ENCODE peak calls at places on chromosomes 3 and 15, in nine cellular contexts. One of them, this sample, is unnamed. For H3K4me1 and H3K9me3, the result is how much of the 10 kb centered on the place peaks cover.

GRCh38 chr15:68389041-68389930 is 42.7 kb downstream of the ITGA11 start:
- DNase-seq in ovary: peak
- DNase-seq in body of pancreas: no peak
- DNase-seq in neural progenitor cell: no peak
- DNase-seq in heart left ventricle: no peak
- DNase-seq in vagina: no peak
- DNase-seq in CD8-positive, alpha-beta memory T cell: no peak
- DNase-seq in psoas muscle: no peak
- DNase-seq in right cardiac atrium: peak
- DNase-seq in this sample: no peak

GRCh38 chr3:35708394-35708793 is 69.1 kb downstream of the ARPP21 start:
- DNase-seq in psoas muscle: no peak
- DNase-seq in ovary: no peak
- DNase-seq in body of pancreas: no peak
- DNase-seq in neural progenitor cell: no peak
- DNase-seq in heart left ventricle: no peak
- DNase-seq in CD8-positive, alpha-beta memory T cell: no peak
- DNase-seq in vagina: no peak
- DNase-seq in right cardiac atrium: no peak
- DNase-seq in this sample: no peak

GRCh38 chr3:111910806-111911205 is 51.7 kb downstream of the PHLDB2 start:
- DNase-seq in neural progenitor cell: no peak
- DNase-seq in vagina: no peak
- DNase-seq in ovary: no peak
- DNase-seq in CD8-positive, alpha-beta memory T cell: no peak
- DNase-seq in psoas muscle: no peak
- DNase-seq in heart left ventricle: no peak
- DNase-seq in right cardiac atrium: no peak
- DNase-seq in body of pancreas: no peak
- DNase-seq in this sample: no peak

GRCh38 chr15:72968531-72968922 is 83.7 kb upstream of the NEO1 start:
- DNase-seq in ovary: no peak
- DNase-seq in right cardiac atrium: peak
- DNase-seq in psoas muscle: no peak
- DNase-seq in neural progenitor cell: no peak
- DNase-seq in body of pancreas: peak
- DNase-seq in vagina: no peak
- DNase-seq in CD8-positive, alpha-beta memory T cell: no peak
- DNase-seq in heart left ventricle: no peak
- DNase-seq in this sample: no peak

GRCh38 chr3:156304406-156304805 is 184.0 kb downstream of the KCNAB1 start:
- DNase-seq in neural progenitor cell: no peak
- DNase-seq in heart left ventricle: no peak
- DNase-seq in psoas muscle: no peak
- DNase-seq in right cardiac atrium: no peak
- DNase-seq in vagina: no peak
- DNase-seq in body of pancreas: no peak
- DNase-seq in CD8-positive, alpha-beta memory T cell: no peak
- DNase-seq in ovary: no peak
- DNase-seq in this sample: no peak

GRCh38 chr15:68300115-68300940 is 22.8 kb downstream of the FEM1B start:
- DNase-seq in heart left ventricle: no peak
- DNase-seq in body of pancreas: no peak
- DNase-seq in vagina: peak
- DNase-seq in right cardiac atrium: no peak
- DNase-seq in psoas muscle: no peak
- DNase-seq in neural progenitor cell: no peak
- DNase-seq in CD8-positive, alpha-beta memory T cell: no peak
- DNase-seq in ovary: no peak
- DNase-seq in this sample: no peak

GRCh38 chr3:57998366-57999283 is 9.6 kb upstream of the FLNB start:
- DNase-seq in vagina: no peak
- DNase-seq in ovary: no peak
- DNase-seq in right cardiac atrium: no peak
- DNase-seq in neural progenitor cell: no peak
- DNase-seq in heart left ventricle: no peak
- DNase-seq in body of pancreas: peak
- DNase-seq in CD8-positive, alpha-beta memory T cell: no peak
- DNase-seq in psoas muscle: no peak
- DNase-seq in this sample: no peak

GRCh38 chr3:138030881-138031280 is 20.9 kb downstream of the CLDN18 start:
- DNase-seq in right cardiac atrium: no peak
- DNase-seq in body of pancreas: no peak
- DNase-seq in psoas muscle: no peak
- DNase-seq in vagina: no peak
- DNase-seq in CD8-positive, alpha-beta memory T cell: no peak
- DNase-seq in neural progenitor cell: no peak
- DNase-seq in heart left ventricle: no peak
- DNase-seq in ovary: no peak
- DNase-seq in this sample: no peak

GRCh38 chr3:119062892-119063291 is 28.2 kb upstream of the IGSF11 start:
- DNase-seq in vagina: no peak
- DNase-seq in psoas muscle: no peak
- DNase-seq in neural progenitor cell: no peak
- DNase-seq in heart left ventricle: no peak
- DNase-seq in right cardiac atrium: no peak
- DNase-seq in CD8-positive, alpha-beta memory T cell: no peak
- DNase-seq in body of pancreas: no peak
- DNase-seq in ovary: no peak
- DNase-seq in this sample: no peak

GRCh38 chr3:41131224-41131623 is 68.1 kb upstream of the CTNNB1 start:
- DNase-seq in heart left ventricle: no peak
- DNase-seq in psoas muscle: no peak
- DNase-seq in right cardiac atrium: no peak
- DNase-seq in vagina: no peak
- DNase-seq in ovary: no peak
- DNase-seq in CD8-positive, alpha-beta memory T cell: no peak
- DNase-seq in neural progenitor cell: no peak
- DNase-seq in body of pancreas: no peak
- DNase-seq in this sample: no peak

DNA sequence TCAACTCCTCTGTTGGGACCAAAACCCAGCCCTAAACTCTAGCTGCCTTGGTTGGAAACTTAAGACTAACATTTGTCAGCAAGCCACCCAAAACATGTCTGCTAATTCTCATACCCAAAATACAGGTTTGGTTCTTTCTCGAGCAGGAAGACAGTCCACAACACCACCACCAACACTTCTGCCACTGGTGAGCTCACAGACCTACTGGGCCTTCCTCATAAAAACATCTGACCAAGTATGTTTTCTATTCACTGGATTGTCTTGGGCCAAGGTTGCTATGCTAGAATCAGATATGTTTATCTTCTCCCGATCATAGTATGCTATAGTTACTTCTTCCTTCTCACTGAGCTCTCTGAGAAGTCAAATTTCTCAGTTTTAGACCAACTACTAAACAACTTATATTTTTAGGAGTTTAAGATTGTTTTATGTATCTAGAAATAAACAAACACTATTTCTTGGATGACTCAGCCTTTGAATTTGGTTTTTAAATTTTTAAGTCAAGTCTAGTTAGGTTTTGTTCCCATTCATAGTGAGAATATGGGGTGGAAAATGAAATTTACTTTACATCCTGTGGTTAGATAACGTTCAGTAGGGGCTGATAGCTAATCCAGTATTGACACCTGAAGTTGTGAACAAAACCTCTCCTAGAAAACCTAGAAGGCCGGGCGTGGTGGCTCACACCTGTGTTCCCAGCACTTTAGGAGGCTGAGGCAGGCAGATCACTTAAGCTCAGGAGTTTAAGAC is 360.5 kb downstream of the RSL24D1 start:
- DNase-seq in CD8-positive, alpha-beta memory T cell: no peak
- DNase-seq in vagina: no peak
- DNase-seq in ovary: no peak
- DNase-seq in right cardiac atrium: no peak
- DNase-seq in psoas muscle: no peak
- DNase-seq in body of pancreas: no peak
- DNase-seq in neural progenitor cell: no peak
- DNase-seq in heart left ventricle: no peak
- DNase-seq in this sample: no peak
- H3K4me3 ChIP-seq in CD8-positive, alpha-beta memory T cell: no peak
- H3K4me3 ChIP-seq in vagina: no peak
- H3K4me3 ChIP-seq in ovary: no peak
- H3K4me3 ChIP-seq in right cardiac atrium: no peak
- H3K4me3 ChIP-seq in psoas muscle: no peak
- H3K4me3 ChIP-seq in body of pancreas: no peak
- H3K4me3 ChIP-seq in neural progenitor cell: no peak
- H3K4me3 ChIP-seq in heart left ventricle: no peak
- H3K4me3 ChIP-seq in this sample: no peak

GRCh38 chr3:30542897-30543296 is 63.5 kb upstream of the TGFBR2 start:
- DNase-seq in psoas muscle: no peak
- DNase-seq in CD8-positive, alpha-beta memory T cell: no peak
- DNase-seq in ovary: no peak
- DNase-seq in right cardiac atrium: no peak
- DNase-seq in heart left ventricle: no peak
- DNase-seq in body of pancreas: no peak
- DNase-seq in vagina: no peak
- DNase-seq in neural progenitor cell: no peak
- DNase-seq in this sample: no peak

GRCh38 chr3:30539214-30539613 is 67.2 kb upstream of the TGFBR2 start:
- DNase-seq in heart left ventricle: no peak
- DNase-seq in ovary: no peak
- DNase-seq in psoas muscle: no peak
- DNase-seq in right cardiac atrium: no peak
- DNase-seq in vagina: no peak
- DNase-seq in CD8-positive, alpha-beta memory T cell: no peak
- DNase-seq in neural progenitor cell: no peak
- DNase-seq in body of pancreas: no peak
- DNase-seq in this sample: no peak

GRCh38 chr3:30539772-30540171 is 66.6 kb upstream of the TGFBR2 start:
- DNase-seq in neural progenitor cell: no peak
- DNase-seq in heart left ventricle: no peak
- DNase-seq in right cardiac atrium: no peak
- DNase-seq in body of pancreas: no peak
- DNase-seq in vagina: no peak
- DNase-seq in ovary: no peak
- DNase-seq in psoas muscle: no peak
- DNase-seq in CD8-positive, alpha-beta memory T cell: no peak
- DNase-seq in this sample: no peak

GRCh38 chr3:30535515-30535914 is 70.9 kb upstream of the TGFBR2 start:
- DNase-seq in CD8-positive, alpha-beta memory T cell: no peak
- DNase-seq in body of pancreas: no peak
- DNase-seq in right cardiac atrium: no peak
- DNase-seq in vagina: no peak
- DNase-seq in heart left ventricle: no peak
- DNase-seq in psoas muscle: no peak
- DNase-seq in neural progenitor cell: no peak
- DNase-seq in ovary: no peak
- DNase-seq in this sample: no peak

GRCh38 chr3:30538787-30539186 is 67.6 kb upstream of the TGFBR2 start:
- DNase-seq in vagina: no peak
- DNase-seq in neural progenitor cell: no peak
- DNase-seq in right cardiac atrium: no peak
- DNase-seq in CD8-positive, alpha-beta memory T cell: no peak
- DNase-seq in heart left ventricle: no peak
- DNase-seq in ovary: no peak
- DNase-seq in body of pancreas: no peak
- DNase-seq in psoas muscle: no peak
- DNase-seq in this sample: no peak
- H3K4me1 ChIP-seq in vagina: under half
- H3K4me1 ChIP-seq in neural progenitor cell: under half
- H3K4me1 ChIP-seq in right cardiac atrium: under half
- H3K4me1 ChIP-seq in CD8-positive, alpha-beta memory T cell: under half
- H3K4me1 ChIP-seq in heart left ventricle: under half
- H3K4me1 ChIP-seq in ovary: under half
- H3K4me1 ChIP-seq in body of pancreas: under half
- H3K4me1 ChIP-seq in psoas muscle: under half
- H3K4me1 ChIP-seq in this sample: under half

DNA sequence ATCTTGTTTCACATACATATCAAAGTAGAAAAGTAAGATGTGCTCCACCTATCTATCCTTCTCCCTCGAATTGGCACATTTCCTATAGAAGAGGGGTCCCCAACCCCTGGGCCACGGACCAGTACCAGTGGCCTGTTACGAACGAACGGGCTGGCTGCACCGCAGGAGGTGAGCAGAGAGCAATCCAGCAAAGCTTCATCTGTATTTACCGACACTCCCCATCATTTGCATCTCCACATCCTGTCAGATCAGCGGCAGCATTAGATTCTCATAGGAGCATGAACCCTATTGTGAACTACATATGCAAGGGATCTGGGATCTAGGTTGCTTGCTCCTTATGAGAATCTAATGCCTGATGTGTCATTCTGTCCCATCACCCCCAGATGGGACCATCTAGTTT is 94.9 kb upstream of the CGNL1 start:
- DNase-seq in right cardiac atrium: no peak
- DNase-seq in vagina: no peak
- DNase-seq in body of pancreas: no peak
- DNase-seq in ovary: no peak
- DNase-seq in neural progenitor cell: no peak
- DNase-seq in psoas muscle: no peak
- DNase-seq in CD8-positive, alpha-beta memory T cell: no peak
- DNase-seq in heart left ventricle: no peak
- DNase-seq in this sample: no peak
- H3K9me3 ChIP-seq in right cardiac atrium: under half
- H3K9me3 ChIP-seq in vagina: under half
- H3K9me3 ChIP-seq in body of pancreas: under half
- H3K9me3 ChIP-seq in ovary: under half
- H3K9me3 ChIP-seq in neural progenitor cell: under half
- H3K9me3 ChIP-seq in psoas muscle: under half
- H3K9me3 ChIP-seq in CD8-positive, alpha-beta memory T cell: under half
- H3K9me3 ChIP-seq in heart left ventricle: under half
- H3K9me3 ChIP-seq in this sample: under half

GRCh38 chr3:127734754-127735473 is 62.2 kb downstream of the ABTB1 start:
- DNase-seq in ovary: peak
- DNase-seq in heart left ventricle: no peak
- DNase-seq in body of pancreas: peak
- DNase-seq in psoas muscle: peak
- DNase-seq in CD8-positive, alpha-beta memory T cell: no peak
- DNase-seq in neural progenitor cell: no peak
- DNase-seq in vagina: no peak
- DNase-seq in right cardiac atrium: peak
- DNase-seq in this sample: no peak
- H3K4me3 ChIP-seq in ovary: no peak
- H3K4me3 ChIP-seq in heart left ventricle: no peak
- H3K4me3 ChIP-seq in body of pancreas: no peak
- H3K4me3 ChIP-seq in psoas muscle: peak
- H3K4me3 ChIP-seq in CD8-positive, alpha-beta memory T cell: no peak
- H3K4me3 ChIP-seq in neural progenitor cell: no peak
- H3K4me3 ChIP-seq in vagina: no peak
- H3K4me3 ChIP-seq in right cardiac atrium: no peak
- H3K4me3 ChIP-seq in this sample: no peak